ENCODE peak calls at places on chromosomes 3 and 15, in nine cellular contexts. One of them, this sample, is unnamed.

GRCh38 chr3:171028025-171028778 is 1.7 kb upstream of the SLC2A2 start:
- DNase-seq in CD4-positive, alpha-beta memory T cell: peak
- DNase-seq in pancreas: peak
- DNase-seq in heart left ventricle: peak
- DNase-seq in brain microvascular endothelial cell: peak
- DNase-seq in astrocyte: peak
- DNase-seq in cardiac muscle cell: peak
- DNase-seq in substantia nigra: peak
- DNase-seq in heart right ventricle: peak
- DNase-seq in this sample: peak

GRCh38 chr15:43133429-43134156 is at the start of gene TMEM62:
- DNase-seq in CD4-positive, alpha-beta memory T cell: peak
- DNase-seq in pancreas: peak
- DNase-seq in heart left ventricle: peak
- DNase-seq in brain microvascular endothelial cell: peak
- DNase-seq in astrocyte: peak
- DNase-seq in cardiac muscle cell: peak
- DNase-seq in substantia nigra: peak
- DNase-seq in heart right ventricle: peak
- DNase-seq in this sample: peak

GRCh38 chr3:35862057-35862456 is 222.7 kb downstream of the ARPP21 start:
- DNase-seq in CD4-positive, alpha-beta memory T cell: no peak
- DNase-seq in pancreas: no peak
- DNase-seq in heart left ventricle: no peak
- DNase-seq in brain microvascular endothelial cell: no peak
- DNase-seq in astrocyte: no peak
- DNase-seq in cardiac muscle cell: peak
- DNase-seq in substantia nigra: no peak
- DNase-seq in heart right ventricle: no peak
- DNase-seq in this sample: no peak

GRCh38 chr3:156406393-156406792 is 148.5 kb downstream of the SSR3 start:
- DNase-seq in CD4-positive, alpha-beta memory T cell: no peak
- DNase-seq in pancreas: no peak
- DNase-seq in heart left ventricle: no peak
- DNase-seq in brain microvascular endothelial cell: no peak
- DNase-seq in astrocyte: no peak
- DNase-seq in cardiac muscle cell: no peak
- DNase-seq in substantia nigra: no peak
- DNase-seq in heart right ventricle: no peak
- DNase-seq in this sample: no peak

GRCh38 chr3:101571028-101571895 is 2.7 kb upstream of the PCNP start:
- DNase-seq in CD4-positive, alpha-beta memory T cell: peak
- DNase-seq in pancreas: no peak
- DNase-seq in heart left ventricle: no peak
- DNase-seq in brain microvascular endothelial cell: no peak
- DNase-seq in astrocyte: no peak
- DNase-seq in cardiac muscle cell: no peak
- DNase-seq in substantia nigra: no peak
- DNase-seq in heart right ventricle: no peak
- DNase-seq in this sample: no peak

GRCh38 chr3:4492240-4493007 is 724 bp upstream of the ITPR1 start:
- DNase-seq in CD4-positive, alpha-beta memory T cell: peak
- DNase-seq in pancreas: peak
- DNase-seq in heart left ventricle: peak
- DNase-seq in brain microvascular endothelial cell: peak
- DNase-seq in astrocyte: peak
- DNase-seq in cardiac muscle cell: peak
- DNase-seq in substantia nigra: peak
- DNase-seq in heart right ventricle: peak
- DNase-seq in this sample: peak

GRCh38 chr3:181250714-181251113 is 261.2 kb upstream of the DNAJC19 start:
- DNase-seq in CD4-positive, alpha-beta memory T cell: no peak
- DNase-seq in pancreas: no peak
- DNase-seq in heart left ventricle: no peak
- DNase-seq in brain microvascular endothelial cell: no peak
- DNase-seq in astrocyte: no peak
- DNase-seq in cardiac muscle cell: peak
- DNase-seq in substantia nigra: no peak
- DNase-seq in heart right ventricle: no peak
- DNase-seq in this sample: no peak

GRCh38 chr15:59232476-59232875 is 25.8 kb downstream of the LDHAL6B start:
- DNase-seq in CD4-positive, alpha-beta memory T cell: no peak
- DNase-seq in pancreas: no peak
- DNase-seq in heart left ventricle: no peak
- DNase-seq in brain microvascular endothelial cell: peak
- DNase-seq in astrocyte: peak
- DNase-seq in cardiac muscle cell: no peak
- DNase-seq in substantia nigra: no peak
- DNase-seq in heart right ventricle: no peak
- DNase-seq in this sample: no peak

GRCh38 chr3:72448375-72448823 is 399.8 kb downstream of the SHQ1 start:
- DNase-seq in CD4-positive, alpha-beta memory T cell: no peak
- DNase-seq in pancreas: no peak
- DNase-seq in heart left ventricle: no peak
- DNase-seq in brain microvascular endothelial cell: no peak
- DNase-seq in astrocyte: no peak
- DNase-seq in cardiac muscle cell: no peak
- DNase-seq in substantia nigra: peak
- DNase-seq in heart right ventricle: no peak
- DNase-seq in this sample: peak

GRCh38 chr3:45064512-45065372 is 38.6 kb downstream of the CLEC3B start:
- DNase-seq in CD4-positive, alpha-beta memory T cell: no peak
- DNase-seq in pancreas: no peak
- DNase-seq in heart left ventricle: peak
- DNase-seq in brain microvascular endothelial cell: peak
- DNase-seq in astrocyte: peak
- DNase-seq in cardiac muscle cell: no peak
- DNase-seq in substantia nigra: no peak
- DNase-seq in heart right ventricle: peak
- DNase-seq in this sample: no peak

GRCh38 chr3:138241061-138241460 is 54.0 kb downstream of the ARMC8 start:
- DNase-seq in CD4-positive, alpha-beta memory T cell: no peak
- DNase-seq in pancreas: no peak
- DNase-seq in heart left ventricle: no peak
- DNase-seq in brain microvascular endothelial cell: no peak
- DNase-seq in astrocyte: peak
- DNase-seq in cardiac muscle cell: no peak
- DNase-seq in substantia nigra: no peak
- DNase-seq in heart right ventricle: no peak
- DNase-seq in this sample: no peak

GRCh38 chr15:91484141-91484540 is 369.4 kb upstream of the SLCO3A1 start:
- DNase-seq in CD4-positive, alpha-beta memory T cell: no peak
- DNase-seq in pancreas: no peak
- DNase-seq in heart left ventricle: no peak
- DNase-seq in brain microvascular endothelial cell: no peak
- DNase-seq in astrocyte: no peak
- DNase-seq in cardiac muscle cell: no peak
- DNase-seq in substantia nigra: no peak
- DNase-seq in heart right ventricle: no peak
- DNase-seq in this sample: no peak

GRCh38 chr3:114666613-114667012 is 372.8 kb downstream of the TIGIT start:
- DNase-seq in CD4-positive, alpha-beta memory T cell: no peak
- DNase-seq in pancreas: no peak
- DNase-seq in heart left ventricle: no peak
- DNase-seq in brain microvascular endothelial cell: no peak
- DNase-seq in astrocyte: no peak
- DNase-seq in cardiac muscle cell: no peak
- DNase-seq in substantia nigra: no peak
- DNase-seq in heart right ventricle: no peak
- DNase-seq in this sample: no peak

DNA sequence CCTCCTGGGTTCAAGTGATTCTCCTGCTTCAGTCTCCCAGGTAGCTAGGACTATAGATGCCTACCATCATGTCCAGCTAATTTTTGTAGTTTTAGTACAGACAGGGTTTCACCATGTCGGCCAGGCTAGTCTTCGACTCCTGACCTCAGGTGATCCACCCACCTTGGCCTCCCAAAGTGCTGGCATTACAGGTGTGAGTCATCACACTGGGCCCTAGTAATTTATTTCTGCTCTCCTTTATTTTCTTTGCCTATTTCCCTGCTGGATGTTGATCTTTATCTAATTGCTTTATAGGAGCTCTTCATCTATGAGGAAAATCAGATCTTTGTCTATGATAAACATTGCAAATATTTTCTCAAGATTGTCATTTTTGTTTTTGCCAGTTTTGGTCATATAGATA is 31.7 kb downstream of the UQCC5 start:
- DNase-seq in CD4-positive, alpha-beta memory T cell: no peak
- DNase-seq in pancreas: no peak
- DNase-seq in heart left ventricle: no peak
- DNase-seq in brain microvascular endothelial cell: no peak
- DNase-seq in astrocyte: no peak
- DNase-seq in cardiac muscle cell: no peak
- DNase-seq in substantia nigra: no peak
- DNase-seq in heart right ventricle: no peak
- DNase-seq in this sample: no peak
- H3K27ac ChIP-seq in CD4-positive, alpha-beta memory T cell: no peak
- H3K27ac ChIP-seq in pancreas: no peak
- H3K27ac ChIP-seq in heart left ventricle: no peak
- H3K27ac ChIP-seq in brain microvascular endothelial cell: no peak
- H3K27ac ChIP-seq in astrocyte: no peak
- H3K27ac ChIP-seq in cardiac muscle cell: no peak
- H3K27ac ChIP-seq in substantia nigra: no peak
- H3K27ac ChIP-seq in heart right ventricle: no peak
- H3K27ac ChIP-seq in this sample: no peak

DNA sequence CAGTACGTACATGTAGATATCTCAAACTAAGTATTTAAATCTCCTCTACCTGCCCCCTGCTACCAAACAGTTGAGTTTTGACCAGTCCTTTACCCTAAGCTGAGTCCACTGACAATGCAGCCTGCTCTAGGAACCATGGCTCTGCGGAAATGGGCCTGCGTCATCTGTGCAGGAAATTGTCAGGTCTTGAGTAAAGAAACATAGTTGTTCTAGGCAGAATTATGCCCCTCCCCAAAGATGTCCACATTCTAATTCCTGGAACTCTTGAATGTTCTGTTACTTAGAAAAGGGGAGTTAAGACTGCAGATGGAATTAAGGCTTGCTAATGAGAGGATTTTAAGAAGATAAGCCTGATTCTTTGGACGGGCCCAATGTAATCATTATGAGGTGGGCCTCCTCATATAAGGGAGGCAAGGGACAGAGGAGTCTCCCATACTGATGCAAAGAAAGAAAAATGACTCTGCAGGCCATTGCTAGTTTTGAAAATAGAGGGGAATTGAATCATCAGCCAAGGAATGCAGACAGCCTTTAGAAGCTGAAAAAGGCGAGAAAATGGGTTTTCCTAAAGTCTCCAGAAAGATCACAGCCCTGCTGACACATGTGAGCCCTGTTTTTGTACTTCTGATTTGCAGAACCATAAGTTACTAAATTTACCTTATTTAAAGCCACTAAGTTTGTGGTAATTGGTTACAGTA is 5.5 kb upstream of the VGLL3 start:
- DNase-seq in CD4-positive, alpha-beta memory T cell: no peak
- DNase-seq in pancreas: no peak
- DNase-seq in heart left ventricle: no peak
- DNase-seq in brain microvascular endothelial cell: peak
- DNase-seq in astrocyte: peak
- DNase-seq in cardiac muscle cell: no peak
- DNase-seq in substantia nigra: no peak
- DNase-seq in heart right ventricle: no peak
- DNase-seq in this sample: no peak
- H3K27ac ChIP-seq in CD4-positive, alpha-beta memory T cell: no peak
- H3K27ac ChIP-seq in pancreas: no peak
- H3K27ac ChIP-seq in heart left ventricle: no peak
- H3K27ac ChIP-seq in brain microvascular endothelial cell: peak
- H3K27ac ChIP-seq in astrocyte: peak
- H3K27ac ChIP-seq in cardiac muscle cell: no peak
- H3K27ac ChIP-seq in substantia nigra: no peak
- H3K27ac ChIP-seq in heart right ventricle: no peak
- H3K27ac ChIP-seq in this sample: no peak

GRCh38 chr3:183944790-183945189 is 60.1 kb upstream of the PARL start:
- DNase-seq in CD4-positive, alpha-beta memory T cell: no peak
- DNase-seq in pancreas: no peak
- DNase-seq in heart left ventricle: no peak
- DNase-seq in brain microvascular endothelial cell: no peak
- DNase-seq in astrocyte: no peak
- DNase-seq in cardiac muscle cell: no peak
- DNase-seq in substantia nigra: no peak
- DNase-seq in heart right ventricle: no peak
- DNase-seq in this sample: no peak

GRCh38 chr3:183941216-183941615 is 56.5 kb upstream of the PARL start:
- DNase-seq in CD4-positive, alpha-beta memory T cell: no peak
- DNase-seq in pancreas: no peak
- DNase-seq in heart left ventricle: no peak
- DNase-seq in brain microvascular endothelial cell: no peak
- DNase-seq in astrocyte: no peak
- DNase-seq in cardiac muscle cell: no peak
- DNase-seq in substantia nigra: no peak
- DNase-seq in heart right ventricle: no peak
- DNase-seq in this sample: no peak

GRCh38 chr3:183949690-183950089 is 65.0 kb upstream of the PARL start:
- DNase-seq in CD4-positive, alpha-beta memory T cell: no peak
- DNase-seq in pancreas: no peak
- DNase-seq in heart left ventricle: no peak
- DNase-seq in brain microvascular endothelial cell: no peak
- DNase-seq in astrocyte: no peak
- DNase-seq in cardiac muscle cell: peak
- DNase-seq in substantia nigra: no peak
- DNase-seq in heart right ventricle: no peak
- DNase-seq in this sample: no peak

GRCh38 chr3:183946037-183946436 is 61.4 kb upstream of the PARL start:
- DNase-seq in CD4-positive, alpha-beta memory T cell: no peak
- DNase-seq in pancreas: no peak
- DNase-seq in heart left ventricle: no peak
- DNase-seq in brain microvascular endothelial cell: no peak
- DNase-seq in astrocyte: no peak
- DNase-seq in cardiac muscle cell: no peak
- DNase-seq in substantia nigra: no peak
- DNase-seq in heart right ventricle: no peak
- DNase-seq in this sample: no peak

GRCh38 chr3:183943739-183944138 is 59.1 kb upstream of the PARL start:
- DNase-seq in CD4-positive, alpha-beta memory T cell: no peak
- DNase-seq in pancreas: no peak
- DNase-seq in heart left ventricle: no peak
- DNase-seq in brain microvascular endothelial cell: no peak
- DNase-seq in astrocyte: no peak
- DNase-seq in cardiac muscle cell: no peak
- DNase-seq in substantia nigra: no peak
- DNase-seq in heart right ventricle: no peak
- DNase-seq in this sample: no peak
- H3K27ac ChIP-seq in CD4-positive, alpha-beta memory T cell: no peak
- H3K27ac ChIP-seq in pancreas: no peak
- H3K27ac ChIP-seq in heart left ventricle: no peak
- H3K27ac ChIP-seq in brain microvascular endothelial cell: no peak
- H3K27ac ChIP-seq in astrocyte: no peak
- H3K27ac ChIP-seq in cardiac muscle cell: no peak
- H3K27ac ChIP-seq in substantia nigra: no peak
- H3K27ac ChIP-seq in heart right ventricle: no peak
- H3K27ac ChIP-seq in this sample: no peak

DNA sequence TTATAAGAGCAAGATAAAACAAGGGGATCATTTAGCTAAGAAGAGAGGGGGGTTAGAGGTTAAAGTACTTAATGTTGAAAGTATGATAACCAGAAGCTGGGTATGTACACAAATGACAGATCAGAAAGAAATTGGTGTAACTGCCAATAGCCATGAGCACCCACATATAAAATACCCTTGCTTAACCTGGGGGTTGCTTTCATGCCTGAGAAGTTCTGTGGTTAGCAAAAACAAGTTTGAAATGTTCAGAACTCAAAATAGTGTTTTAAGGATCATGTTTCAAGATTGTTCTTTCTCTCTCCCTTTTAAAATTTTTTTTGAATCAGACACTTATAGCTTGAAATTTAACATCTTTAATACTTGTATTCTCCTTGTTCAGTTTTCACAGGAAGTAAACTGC is 321.4 kb upstream of the GBE1 start:
- DNase-seq in CD4-positive, alpha-beta memory T cell: no peak
- DNase-seq in pancreas: no peak
- DNase-seq in heart left ventricle: no peak
- DNase-seq in brain microvascular endothelial cell: no peak
- DNase-seq in astrocyte: peak
- DNase-seq in cardiac muscle cell: no peak
- DNase-seq in substantia nigra: no peak
- DNase-seq in heart right ventricle: no peak
- DNase-seq in this sample: no peak
- H3K27ac ChIP-seq in CD4-positive, alpha-beta memory T cell: no peak
- H3K27ac ChIP-seq in pancreas: no peak
- H3K27ac ChIP-seq in heart left ventricle: no peak
- H3K27ac ChIP-seq in brain microvascular endothelial cell: no peak
- H3K27ac ChIP-seq in astrocyte: no peak
- H3K27ac ChIP-seq in cardiac muscle cell: no peak
- H3K27ac ChIP-seq in substantia nigra: no peak
- H3K27ac ChIP-seq in heart right ventricle: no peak
- H3K27ac ChIP-seq in this sample: no peak

This sample was measured in caudate nucleus.